ENCODE peak calls at places on chromosomes 11 and 22, in eight cellular contexts. J, L, V, P, T, K, S and A are unnamed samples. For H3K27me3, the result is how much of the 10 kb centered on the place peaks cover.

GRCh38 chr11:112049777-112050176 is 24.0 kb downstream of the PIH1D2 start:
- DNase-seq in J (no peak), L (no peak), V (no peak), P (no peak), T (no peak), K (no peak), S (no peak), A (no peak)

GRCh38 chr22:30572840-30573593 is 1.4 kb downstream of the GAL3ST1 start:
- DNase-seq in J (no peak), L (no peak), V (no peak), P (peak), T (no peak), K (no peak), S (no peak), A (no peak)

GRCh38 chr11:2450321-2451041 is 5.7 kb downstream of the KCNQ1 start:
- DNase-seq in J (no peak), L (peak), V (no peak), P (no peak), T (no peak), K (no peak), S (no peak), A (no peak)

GRCh38 chr11:94934836-94935235 is 38.5 kb downstream of the CWC15 start:
- DNase-seq in J (no peak), L (no peak), V (no peak), P (no peak), T (peak), K (no peak), S (no peak), A (no peak)

GRCh38 chr22:50507421-50507990 is at the start of gene LMF2:
- DNase-seq in J (peak), L (peak), V (peak), P (peak), T (peak), K (no peak), S (no peak), A (no peak)

GRCh38 chr11:88979641-88980040 is 86.1 kb downstream of the GRM5 start:
- DNase-seq in J (no peak), L (no peak), V (no peak), P (no peak), T (no peak), K (peak), S (peak), A (no peak)

GRCh38 chr22:22855617-22856308 is 31.9 kb upstream of the IGLL5 start:
- DNase-seq in J (no peak), L (no peak), V (no peak), P (peak), T (no peak), K (no peak), S (no peak), A (peak)

GRCh38 chr11:3834349-3835099 is 6.2 kb downstream of the RHOG start:
- DNase-seq in J (peak), L (no peak), V (peak), P (peak), T (no peak), K (no peak), S (no peak), A (no peak)

GRCh38 chr11:61567286-61568061 is 13.4 kb downstream of the SYT7 start:
- DNase-seq in J (peak), L (peak), V (peak), P (peak), T (peak), K (peak), S (peak), A (peak)

GRCh38 chr22:39481054-39481453 is 21.0 kb upstream of the MIEF1 start:
- DNase-seq in J (no peak), L (no peak), V (no peak), P (no peak), T (no peak), K (no peak), S (no peak), A (no peak)

GRCh38 chr22:31036671-31037550 is 44.2 kb upstream of the SMTN start:
- DNase-seq in J (no peak), L (no peak), V (peak), P (peak), T (no peak), K (peak), S (peak), A (no peak)

GRCh38 chr11:72589802-72590761 is 84.1 kb downstream of the PDE2A start:
- DNase-seq in J (no peak), L (peak), V (peak), P (peak), T (peak), K (peak), S (no peak), A (peak)

GRCh38 chr11:61973603-61974162 is 6.2 kb upstream of the FTH1 start:
- DNase-seq in J (peak), L (peak), V (no peak), P (peak), T (no peak), K (no peak), S (no peak), A (no peak)

GRCh38 chr11:78684377-78684776 is 109.7 kb upstream of the NARS2 start:
- DNase-seq in J (no peak), L (no peak), V (no peak), P (no peak), T (no peak), K (peak), S (peak), A (no peak)

GRCh38 chr11:94926698-94927237 is 46.6 kb downstream of the CWC15 start:
- DNase-seq in J (peak), L (no peak), V (peak), P (peak), T (no peak), K (peak), S (peak), A (peak)

GRCh38 chr22:20156611-20157415 is 6.0 kb upstream of the CCDC188 start:
- DNase-seq in J (peak), L (peak), V (peak), P (peak), T (peak), K (peak), S (peak), A (peak)

GRCh38 chr22:23681026-23681809 is 9.6 kb upstream of the RGL4 start:
- DNase-seq in J (no peak), L (no peak), V (no peak), P (peak), T (no peak), K (no peak), S (no peak), A (no peak)

GRCh38 chr11:20609727-20610707 is 10.6 kb downstream of the SLC6A5 start:
- DNase-seq in J (peak), L (peak), V (peak), P (peak), T (peak), K (peak), S (peak), A (peak)
- H3K27me3 ChIP-seq in J (under half), L (under half), V (under half), P (under half), T (under half), K (under half), S (under half), A (under half)

DNA sequence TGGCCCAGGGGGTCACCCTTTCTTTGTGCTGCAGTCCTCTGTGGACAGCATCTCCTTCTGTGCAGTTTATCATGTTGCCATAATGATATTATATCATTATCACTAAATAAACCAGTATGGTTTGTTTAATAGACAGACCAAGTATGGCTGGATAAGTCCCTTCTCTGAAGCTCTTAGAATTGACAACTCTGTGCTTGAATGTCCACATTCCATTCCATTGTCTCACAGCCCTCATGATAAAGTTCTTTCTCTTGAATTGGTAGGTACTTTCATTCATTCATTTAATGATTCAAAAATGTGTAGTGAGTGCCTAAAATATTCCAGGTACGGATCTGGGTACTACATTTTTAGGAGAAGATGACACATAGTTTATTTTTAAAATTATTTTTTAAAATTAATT is 7.8 kb downstream of the RPS6KA4 start:
- DNase-seq in J (no peak), L (no peak), V (no peak), P (no peak), T (no peak), K (no peak), S (peak), A (no peak)
- H3K27me3 ChIP-seq in J (under half), L (under half), V (under half), P (under half), T (under half), K (under half), S (under half), A (under half)

DNA sequence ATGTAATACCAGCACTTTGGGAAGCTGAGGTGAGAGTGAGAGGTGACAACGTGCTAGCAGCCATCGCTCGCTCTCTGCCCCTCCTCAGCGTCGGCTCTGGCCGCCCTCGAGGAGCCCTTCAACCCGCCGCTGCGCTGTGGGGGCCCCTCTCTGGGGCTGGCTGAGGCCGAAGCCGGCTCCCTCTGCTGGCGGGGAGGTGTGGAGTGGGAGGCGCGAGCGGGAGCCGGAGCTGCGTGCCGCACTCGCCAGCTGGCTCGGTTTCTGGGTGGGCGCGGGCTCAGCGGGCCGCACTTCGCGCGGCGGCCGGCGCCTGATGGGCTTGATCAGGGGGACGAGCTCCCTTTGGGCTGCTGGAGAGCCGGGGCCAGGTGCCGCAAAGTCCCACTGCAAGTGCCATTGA is 98.9 kb upstream of the UBASH3B start:
- DNase-seq in J (no peak), L (peak), V (peak), P (peak), T (no peak), K (peak), S (no peak), A (no peak)
- H3K27me3 ChIP-seq in J (under half), L (under half), V (under half), P (under half), T (under half), K (under half), S (under half), A (under half)

GRCh38 chr22:36643033-36643432 is 60.5 kb downstream of the CACNG2 start:
- DNase-seq in J (no peak), L (no peak), V (no peak), P (no peak), T (no peak), K (no peak), S (no peak), A (no peak)
- H3K27me3 ChIP-seq in J (under half), L (under half), V (under half), P (under half), T (under half), K (under half), S (under half), A (under half)